ENCODE peak calls at places on chromosomes 3 and 15, in seven cellular contexts. I is esophagus squamous epithelium; X is SK-MEL-5; B is ACHN; K is dermis blood vessel endothelial cell; W is CD4-positive, CD25-positive, alpha-beta regulatory T cell; V is T-helper 17 cell. D is an unnamed sample.

GRCh38 chr15:39804026-39804425 is 21.4 kb upstream of the FSIP1 start:
- DNase-seq in I (no peak), X (no peak), B (no peak), K (no peak), W (no peak), V (no peak), D (no peak)

GRCh38 chr3:139559541-139559940 is 20.0 kb upstream of the RBP1 start:
- DNase-seq in I (no peak), X (no peak), B (no peak), K (no peak), W (no peak), V (no peak), D (no peak)

GRCh38 chr15:63146684-63147083 is 10.6 kb downstream of the RPS27L start:
- DNase-seq in I (no peak), X (peak), B (no peak), K (peak), W (no peak), V (no peak), D (no peak)

GRCh38 chr3:144777941-144778340 is 806.3 kb downstream of the DIPK2A start:
- DNase-seq in I (no peak), X (no peak), B (no peak), K (no peak), W (no peak), V (no peak), D (no peak)

GRCh38 chr15:96341465-96342142 is 11.1 kb downstream of the NR2F2 start:
- DNase-seq in I (no peak), X (no peak), B (no peak), K (peak), W (no peak), V (no peak), D (peak)

GRCh38 chr3:99114565-99115291 is 213.2 kb upstream of the DCBLD2 start:
- DNase-seq in I (no peak), X (peak), B (peak), K (peak), W (no peak), V (no peak), D (no peak)

GRCh38 chr3:101038880-101039279 is 45.7 kb upstream of the ABI3BP start:
- DNase-seq in I (no peak), X (peak), B (no peak), K (no peak), W (no peak), V (no peak), D (no peak)

GRCh38 chr3:184230603-184231528 is 1.5 kb downstream of the VWA5B2 start:
- DNase-seq in I (no peak), X (no peak), B (no peak), K (no peak), W (no peak), V (no peak), D (no peak)

GRCh38 chr15:72184165-72184811 is 13.3 kb downstream of the GRAMD2A start:
- DNase-seq in I (no peak), X (no peak), B (peak), K (no peak), W (no peak), V (no peak), D (no peak)

GRCh38 chr3:54358969-54359648 is 236.8 kb downstream of the CACNA2D3 start:
- DNase-seq in I (no peak), X (no peak), B (no peak), K (no peak), W (no peak), V (no peak), D (peak)

GRCh38 chr3:101195951-101196713 is 124.2 kb downstream of the IMPG2 start:
- DNase-seq in I (no peak), X (peak), B (peak), K (peak), W (no peak), V (no peak), D (no peak)

GRCh38 chr15:77096131-77096530 is 25.2 kb upstream of the TSPAN3 start:
- DNase-seq in I (no peak), X (no peak), B (no peak), K (no peak), W (no peak), V (no peak), D (no peak)

GRCh38 chr15:35319354-35319753 is 226.6 kb downstream of the DPH6 start:
- DNase-seq in I (no peak), X (no peak), B (no peak), K (no peak), W (no peak), V (no peak), D (no peak)

GRCh38 chr3:11529281-11529680 is 114.4 kb downstream of the VGLL4 start:
- DNase-seq in I (no peak), X (no peak), B (no peak), K (no peak), W (no peak), V (no peak), D (no peak)

GRCh38 chr3:46546896-46547440 is 19.1 kb downstream of the LRRC2 start:
- DNase-seq in I (no peak), X (no peak), B (no peak), K (no peak), W (no peak), V (no peak), D (no peak)

GRCh38 chr15:45640610-45641009 is 5.8 kb downstream of the SQOR start:
- DNase-seq in I (no peak), X (peak), B (peak), K (peak), W (no peak), V (no peak), D (no peak)

GRCh38 chr15:62940755-62941361 is 101.7 kb upstream of the TPM1 start:
- DNase-seq in I (no peak), X (no peak), B (peak), K (peak), W (no peak), V (no peak), D (no peak)

GRCh38 chr3:69082805-69083204 is 1.9 kb upstream of the ARL6IP5 start:
- DNase-seq in I (no peak), X (peak), B (peak), K (peak), W (peak), V (peak), D (no peak)

GRCh38 chr15:76139368-76140068 is 79.7 kb downstream of the TMEM266 start:
- DNase-seq in I (no peak), X (peak), B (peak), K (peak), W (peak), V (peak), D (peak)

GRCh38 chr3:57446318-57446841 is 97.8 kb downstream of the DNAH12 start:
- DNase-seq in I (no peak), X (no peak), B (peak), K (no peak), W (no peak), V (no peak), D (no peak)

GRCh38 chr15:62999923-63000484 is 42.5 kb upstream of the TPM1 start:
- DNase-seq in I (no peak), X (no peak), B (no peak), K (no peak), W (no peak), V (no peak), D (no peak)

GRCh38 chr3:69647710-69648109 is 91.6 kb upstream of the MITF start:
- DNase-seq in I (no peak), X (no peak), B (no peak), K (no peak), W (no peak), V (no peak), D (no peak)

GRCh38 chr3:8741581-8742355 is 8.2 kb downstream of the CAV3 start:
- DNase-seq in I (no peak), X (no peak), B (peak), K (peak), W (no peak), V (no peak), D (peak)

GRCh38 chr15:68450192-68450591 is 18.2 kb upstream of the ITGA11 start:
- DNase-seq in I (no peak), X (no peak), B (no peak), K (no peak), W (no peak), V (no peak), D (no peak)

GRCh38 chr15:44427756-44428724 is 611 bp downstream of the CTDSPL2 start:
- DNase-seq in I (no peak), X (peak), B (peak), K (peak), W (peak), V (no peak), D (no peak)

GRCh38 chr3:99879275-99879674 is 61.6 kb downstream of the CMSS1 start:
- DNase-seq in I (no peak), X (no peak), B (no peak), K (no peak), W (no peak), V (no peak), D (no peak)

GRCh38 chr3:42179110-42179725 is 86.8 kb downstream of the CCK start:
- DNase-seq in I (no peak), X (peak), B (peak), K (peak), W (no peak), V (no peak), D (peak)

GRCh38 chr3:187150599-187150998 is 11.3 kb upstream of the RPL39L start:
- DNase-seq in I (no peak), X (peak), B (peak), K (peak), W (peak), V (peak), D (no peak)

GRCh38 chr3:17894434-17895060 is 152.1 kb upstream of the TBC1D5 start:
- DNase-seq in I (no peak), X (peak), B (peak), K (no peak), W (no peak), V (no peak), D (no peak)

GRCh38 chr15:44536298-44536961 is 517 bp upstream of the EIF3J start:
- DNase-seq in I (peak), X (peak), B (peak), K (no peak), W (no peak), V (no peak), D (peak)

GRCh38 chr3:48656061-48656840 is 6.4 kb downstream of the CELSR3 start:
- DNase-seq in I (no peak), X (no peak), B (peak), K (peak), W (peak), V (peak), D (peak)

GRCh38 chr15:29143909-29144308 is 125.7 kb downstream of the NSMCE3 start:
- DNase-seq in I (no peak), X (no peak), B (peak), K (peak), W (no peak), V (no peak), D (no peak)

GRCh38 chr3:37765591-37766219 is 96.0 kb upstream of the CTDSPL start:
- DNase-seq in I (no peak), X (no peak), B (no peak), K (no peak), W (no peak), V (no peak), D (peak)

GRCh38 chr3:130916507-130917167 is 22.8 kb downstream of the ATP2C1 start:
- DNase-seq in I (no peak), X (no peak), B (no peak), K (no peak), W (no peak), V (no peak), D (no peak)

D was measured in left lobe of liver.